ENCODE peak calls at places on chromosome 22, in five cellular contexts. M, R, E, H and G are unnamed samples.

GRCh38 chr22:37735054-37735453 is 38.2 kb downstream of the TRIOBP start:
- DNase-seq in H (no peak), E (no peak), R (no peak), M (peak; percentile 79), G (no peak)

GRCh38 chr22:30459206-30460052 is 12.4 kb downstream of the SEC14L3 start:
- DNase-seq in M (no peak), R (no peak), H (peak; percentile 55), E (peak; percentile 42), G (peak; percentile 26)

GRCh38 chr22:19599626-19600243 is 75.5 kb upstream of the CLDN5 start:
- DNase-seq in R (no peak), M (no peak), E (no peak), H (no peak), G (no peak)

GRCh38 chr22:25112538-25113253 is 87.0 kb upstream of the CRYBB3 start:
- DNase-seq in R (no peak), H (no peak), E (no peak), M (peak; percentile 72), G (no peak)

GRCh38 chr22:32794449-32795213 is 6.9 kb upstream of the TIMP3 start:
- DNase-seq in M (no peak), E (no peak), R (no peak), H (no peak), G (no peak)

GRCh38 chr22:46779651-46780050 is 17.2 kb downstream of the TBC1D22A start:
- DNase-seq in R (no peak), H (no peak), M (no peak), E (no peak), G (no peak)

GRCh38 chr22:28560005-28560742 is 119.5 kb downstream of the TTC28 start:
- DNase-seq in M (no peak), E (peak; percentile 78), R (no peak), H (peak; percentile 76), G (no peak)

GRCh38 chr22:40218723-40219294 is 41.1 kb downstream of the TNRC6B start:
- DNase-seq in E (no peak), M (no peak), H (no peak), R (no peak), G (no peak)

GRCh38 chr22:49046000-49046545 is 781.6 kb downstream of the BRD1 start:
- DNase-seq in M (no peak), E (no peak), H (no peak), R (no peak), G (no peak)

GRCh38 chr22:36029406-36029755 is 757 bp upstream of the RBFOX2 start:
- DNase-seq in E (no peak), M (no peak), R (no peak), H (no peak), G (peak; percentile 17)

GRCh38 chr22:25368271-25368670 is 148.8 kb downstream of the CRYBB2 start:
- DNase-seq in H (peak; percentile 69), R (no peak), E (peak; percentile 71), M (peak; percentile 53), G (no peak)

GRCh38 chr22:45577746-45578523 is 75.3 kb downstream of the FBLN1 start:
- DNase-seq in M (peak; percentile 91), H (peak; percentile 80), R (peak; percentile 60), E (peak; percentile 89), G (peak; percentile 82)

GRCh38 chr22:41709341-41709740 is 10.0 kb downstream of the MEI1 start:
- DNase-seq in E (no peak), H (no peak), M (no peak), R (no peak), G (no peak)

GRCh38 chr22:35177811-35178210 is 79.5 kb upstream of the HMGXB4 start:
- DNase-seq in M (no peak), R (no peak), H (no peak), E (no peak), G (no peak)

GRCh38 chr22:46526484-46526839 is 11.0 kb downstream of the CELSR1 start:
- DNase-seq in H (no peak), E (no peak), M (no peak), R (no peak), G (no peak)

DNA sequence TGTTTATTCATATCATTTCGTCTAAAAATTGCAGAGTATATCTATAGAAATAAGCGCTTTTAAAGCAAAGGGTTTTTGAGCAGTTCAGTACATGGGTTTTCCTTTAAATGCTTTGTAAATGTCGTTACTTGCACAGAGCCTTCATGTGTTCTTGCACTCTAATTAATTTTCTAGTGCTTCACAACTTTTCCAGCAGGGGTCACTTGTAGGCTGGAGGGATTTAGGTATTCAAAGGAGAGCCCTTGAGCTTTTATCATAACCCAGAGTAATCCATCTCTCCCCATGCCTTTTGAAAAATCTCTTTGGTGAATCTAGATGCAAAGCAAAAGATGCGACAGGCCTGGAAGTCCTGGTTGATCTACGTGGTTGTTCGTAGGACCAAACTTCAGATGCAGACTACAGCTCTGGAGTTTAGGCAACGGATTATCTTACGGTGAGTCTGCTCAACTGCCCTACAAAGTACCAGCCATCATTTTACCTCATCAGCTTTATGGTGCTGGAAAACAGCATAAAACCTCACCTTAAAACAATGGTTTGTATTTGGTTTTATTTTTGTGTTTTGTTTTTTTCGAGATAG is 60.4 kb downstream of the SFI1 start:
- DNase-seq in H (peak; percentile 47), R (no peak), M (no peak), E (peak; percentile 66), G (no peak)
- TF ChIP-seq CTCF in H (peak; percentile 47), R (peak; percentile 42), M (peak; percentile 50), E (peak; percentile 73), G (no peak)

GRCh38 chr22:22069450-22070370 is 87.1 kb upstream of the TOP3B start:
- DNase-seq in M (no peak), H (no peak), E (no peak), R (no peak), G (no peak)
- TF ChIP-seq CTCF in M (no peak), H (no peak), E (no peak), R (no peak), G (no peak)

GRCh38 chr22:44566911-44567310 is 68.9 kb upstream of the RTL6 start:
- DNase-seq in H (no peak), E (no peak), M (peak; percentile 17), R (no peak), G (no peak)

GRCh38 chr22:44570476-44571445 is 72.7 kb upstream of the RTL6 start:
- DNase-seq in M (peak; percentile 28), H (no peak), E (no peak), R (no peak), G (no peak)

GRCh38 chr22:44571566-44572413 is 73.8 kb upstream of the RTL6 start:
- DNase-seq in E (no peak), R (no peak), H (no peak), M (peak; percentile 21), G (no peak)

GRCh38 chr22:44569516-44569915 is 71.5 kb upstream of the RTL6 start:
- DNase-seq in M (peak; percentile 19), E (no peak), H (no peak), R (no peak), G (no peak)

GRCh38 chr22:44567846-44568493 is 69.9 kb upstream of the RTL6 start:
- DNase-seq in E (peak; percentile 65), H (peak; percentile 68), M (peak; percentile 55), R (no peak), G (no peak)
- TF ChIP-seq CTCF in E (peak; percentile 67), H (peak; percentile 70), M (peak; percentile 35), R (peak; percentile 17), G (peak; percentile 25)

DNA sequence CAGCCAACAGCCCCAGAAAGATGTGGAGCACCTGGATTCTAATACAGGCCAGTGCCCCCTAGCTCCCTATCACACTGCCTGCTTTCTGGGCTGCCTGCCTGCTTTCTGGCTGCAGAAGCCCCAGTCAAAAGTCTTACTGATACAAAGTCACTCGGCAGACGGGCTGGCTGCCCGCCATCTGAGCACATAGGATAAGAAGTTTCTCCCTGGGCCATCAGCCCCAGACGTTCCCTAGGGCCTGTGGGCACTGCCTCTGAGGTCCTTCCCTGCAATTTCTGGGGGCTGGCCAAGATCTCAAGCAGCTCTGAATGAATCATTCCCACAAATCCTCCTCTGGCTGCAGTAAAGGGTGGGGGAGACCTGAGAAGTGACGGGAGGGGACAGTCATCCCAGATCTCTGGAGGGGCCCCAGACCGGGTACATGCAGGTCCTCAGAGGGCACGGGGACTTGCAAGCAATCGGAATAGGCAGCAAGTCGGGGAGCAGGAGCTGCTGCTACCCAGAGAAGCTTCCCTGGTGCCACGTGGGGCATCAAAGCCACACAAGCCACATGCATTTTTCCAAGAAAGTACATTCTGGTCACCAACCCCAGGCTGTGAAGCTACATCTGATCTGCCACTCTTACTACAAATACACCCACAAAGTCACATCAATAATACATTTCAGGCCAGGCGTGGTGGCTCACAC is 4.7 kb downstream of the TPST2 start:
- DNase-seq in H (peak; percentile 88), R (no peak), E (peak; percentile 78), M (peak; percentile 89), G (no peak)
- TF ChIP-seq CTCF in H (no peak), R (no peak), E (peak; percentile 20), M (no peak), G (no peak)

DNA sequence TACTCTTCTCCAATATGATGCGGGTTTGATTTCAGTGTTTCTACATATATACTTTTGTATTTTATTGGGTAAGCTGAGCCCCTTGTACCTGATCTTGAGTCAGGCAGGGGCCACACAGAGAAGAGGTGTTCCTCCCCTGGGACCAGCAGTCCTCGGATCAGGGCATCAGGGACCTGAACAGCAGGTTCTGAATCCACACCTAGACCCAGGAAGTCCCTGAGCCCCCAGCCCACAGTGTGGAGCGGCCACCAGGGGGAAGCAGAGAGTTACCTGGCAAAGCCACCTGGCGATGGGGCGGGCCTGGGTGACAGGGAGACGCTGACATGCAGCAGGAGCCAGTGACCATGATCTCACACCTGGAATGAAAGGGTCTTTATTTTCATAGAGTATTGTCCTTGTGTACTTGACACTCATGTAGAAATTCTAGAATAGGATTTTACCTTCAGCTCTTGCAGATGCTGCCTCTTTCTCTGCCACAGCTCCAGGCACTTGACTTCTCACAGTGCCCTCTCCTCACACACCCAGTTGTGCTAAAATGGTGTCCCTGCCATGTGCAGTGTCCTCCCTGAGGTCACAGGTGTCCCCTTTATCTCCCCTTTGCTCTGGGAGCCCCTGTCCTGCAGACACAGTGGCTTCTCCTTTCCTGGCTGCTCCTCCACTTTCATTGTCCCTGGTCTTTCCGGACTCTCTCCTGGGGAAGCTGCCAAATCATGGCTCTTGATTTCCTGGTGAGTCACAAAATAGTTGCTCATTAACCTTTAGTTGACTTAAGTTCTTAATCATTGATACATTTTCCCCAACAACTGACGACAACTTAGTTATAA is 48.5 kb downstream of the GGTLC2 start:
- DNase-seq in R (peak; percentile 64), H (peak; percentile 86), M (no peak), E (peak; percentile 72), G (peak; percentile 24)
- TF ChIP-seq CTCF in R (no peak), H (peak; percentile 75), M (no peak), E (peak; percentile 59), G (peak; percentile 68)